ENCODE peak calls at places on chromosomes 16 and 17, in five cellular contexts. E is MM.1S, P is psoas muscle, T is A549, M is heart right ventricle. W is an unnamed sample.
A peak's percentile ranks its signal among the peaks of the same experiment; 100 is the strongest.

GRCh38 chr16:1181715-1182671 is 29.1 kb downstream of the CACNA1H start:
- DNase-seq in E (no peak), P (peak; percentile 74), T (peak; percentile 57), M (peak; percentile 57), W (no peak)

GRCh38 chr17:78434455-78435329 is 56.2 kb downstream of the PGS1 start:
- DNase-seq in E (no peak), P (no peak), T (no peak), M (no peak), W (no peak)

GRCh38 chr17:60107526-60108257 is 29.0 kb upstream of the HEATR6 start:
- DNase-seq in E (no peak), P (no peak), T (no peak), M (no peak), W (no peak)

GRCh38 chr17:33469911-33470310 is 176.8 kb upstream of the ASIC2 start:
- DNase-seq in E (no peak), P (no peak), T (no peak), M (peak; percentile 8), W (no peak)

GRCh38 chr16:85553436-85554113 is 59.5 kb upstream of the GSE1 start:
- DNase-seq in E (peak; percentile 48), P (peak; percentile 83), T (peak; percentile 62), M (peak; percentile 67), W (no peak)

GRCh38 chr17:73068322-73069153 is 23.9 kb downstream of the SLC39A11 start:
- DNase-seq in E (no peak), P (no peak), T (no peak), M (no peak), W (no peak)

GRCh38 chr16:55285586-55285985 is 38.4 kb upstream of the IRX6 start:
- DNase-seq in E (no peak), P (no peak), T (no peak), M (no peak), W (no peak)

GRCh38 chr16:53945996-53946395 is 242.0 kb downstream of the FTO start:
- DNase-seq in E (no peak), P (no peak), T (peak; percentile 6), M (no peak), W (peak; percentile 5)

GRCh38 chr17:77492446-77493237 is 351.9 kb downstream of the SEC14L1 start:
- DNase-seq in E (no peak), P (peak; percentile 39), T (no peak), M (no peak), W (no peak)

GRCh38 chr16:86525696-86526095 is 15.4 kb downstream of the FOXF1 start:
- DNase-seq in E (no peak), P (no peak), T (no peak), M (no peak), W (no peak)

GRCh38 chr16:68126395-68126794 is 41.2 kb downstream of the NFATC3 start:
- DNase-seq in E (peak; percentile 66), P (no peak), T (no peak), M (no peak), W (no peak)

GRCh38 chr17:44889003-44889402 is 10.2 kb downstream of the EFTUD2 start:
- DNase-seq in E (no peak), P (no peak), T (no peak), M (no peak), W (no peak)

GRCh38 chr17:56808503-56808902 is 25.2 kb downstream of the C17orf67 start:
- DNase-seq in E (no peak), P (no peak), T (no peak), M (no peak), W (no peak)

GRCh38 chr16:82801361-82801760 is 174.6 kb downstream of the CDH13 start:
- DNase-seq in E (no peak), P (no peak), T (no peak), M (no peak), W (no peak)

GRCh38 chr16:58419241-58420012 is 27.2 kb downstream of the GINS3 start:
- DNase-seq in E (no peak), P (no peak), T (no peak), M (no peak), W (no peak)

GRCh38 chr16:77675464-77676324 is 46.6 kb upstream of the NUDT7 start:
- DNase-seq in E (peak; percentile 44), P (peak; percentile 52), T (peak; percentile 41), M (peak; percentile 71), W (peak; percentile 50)

GRCh38 chr17:4003131-4003500 is 38.9 kb upstream of the ATP2A3 start:
- DNase-seq in E (no peak), P (no peak), T (no peak), M (no peak), W (no peak)

GRCh38 chr17:66716236-66717026 is 118.5 kb upstream of the CACNG5 start:
- DNase-seq in E (no peak), P (no peak), T (no peak), M (no peak), W (no peak)

GRCh38 chr16:46929378-46930332 is 43.8 kb downstream of the DNAJA2 start:
- DNase-seq in E (peak; percentile 69), P (peak; percentile 88), T (peak; percentile 81), M (peak; percentile 47), W (no peak)
- TF ChIP-seq CTCF in E (peak; percentile 91), P (peak; percentile 88), T (peak; percentile 83), M (peak; percentile 71), W (peak; percentile 92)

DNA sequence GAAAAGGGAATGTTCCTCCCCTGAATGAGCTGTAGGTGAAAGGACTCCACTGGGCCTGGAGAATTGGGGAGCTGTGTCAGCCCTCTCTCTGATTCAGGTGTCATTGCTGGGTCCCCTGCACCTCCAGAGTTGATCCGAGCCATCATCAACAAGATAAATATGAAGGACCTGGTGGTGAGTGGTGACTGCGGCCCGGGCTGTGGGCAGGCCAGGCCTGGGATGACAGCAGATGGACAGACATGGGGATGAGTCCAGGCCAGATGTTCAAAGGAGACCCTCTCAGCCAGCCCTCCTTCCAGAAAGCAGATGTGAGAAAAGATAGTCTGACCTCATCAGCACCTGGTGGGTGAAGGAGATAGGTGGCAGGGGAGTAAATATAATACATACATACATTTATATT is 4.6 kb downstream of the CHAD start:
- DNase-seq in E (no peak), P (no peak), T (no peak), M (no peak), W (no peak)
- H3K4me1 ChIP-seq in E (no peaks in the 10 kb centered on the region), P (peaks cover 10% of the 10 kb centered on the region), T (peaks cover 19% of the 10 kb centered on the region), M (peaks cover 11% of the 10 kb centered on the region), W (no peaks in the 10 kb centered on the region)

GRCh38 chr16:30658731-30659506 is 688 bp downstream of the FBRS start:
- DNase-seq in E (peak; percentile 89), P (peak; percentile 93), T (peak; percentile 78), M (peak; percentile 87), W (no peak)
- TF ChIP-seq CTCF in E (peak; percentile 35), P (no peak), T (peak; percentile 4), M (no peak), W (no peak)

DNA sequence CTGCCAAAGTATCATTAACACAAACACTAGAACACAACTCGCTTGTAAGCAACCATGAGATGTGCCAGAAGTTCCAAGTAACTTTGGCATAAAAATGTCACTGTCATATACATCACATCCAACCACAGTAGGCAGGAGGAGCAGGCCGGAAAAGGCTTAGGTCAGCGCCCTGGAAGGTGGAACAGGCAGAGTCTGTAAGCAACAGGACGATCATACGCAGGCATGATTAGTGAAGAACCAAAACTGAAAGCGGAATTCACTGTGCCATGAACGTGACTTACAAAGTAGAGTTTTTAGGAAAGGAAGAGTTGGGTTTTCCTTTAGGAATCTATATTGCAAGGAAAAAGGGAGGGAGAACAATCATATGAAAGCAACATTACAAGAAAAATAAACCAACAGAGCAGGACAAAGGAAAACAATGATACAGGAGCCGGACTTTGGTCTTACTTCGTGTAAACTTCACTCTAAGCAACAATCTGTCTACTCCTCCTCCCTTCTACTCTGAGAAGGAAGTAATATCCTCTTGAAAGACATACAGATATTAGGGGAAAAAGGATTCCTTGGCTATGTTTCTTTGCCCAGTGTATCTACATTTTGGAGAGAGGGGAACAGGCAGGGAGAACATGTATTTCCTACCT is 52.2 kb downstream of the YWHAE start:
- DNase-seq in E (no peak), P (peak; percentile 67), T (no peak), M (peak; percentile 44), W (no peak)
- H3K4me1 ChIP-seq in E (no peaks in the 10 kb centered on the region), P (peaks cover 23% of the 10 kb centered on the region), T (peaks cover 18% of the 10 kb centered on the region), M (peaks cover 45% of the 10 kb centered on the region), W (peaks cover 3% of the 10 kb centered on the region)